ENCODE peak calls at places on chromosomes 4 and X, in four cellular contexts. One of them, this sample, is unnamed.

GRCh38 chr4:184395451-184395917 is 78.9 kb downstream of the IRF2 start:
- DNase-seq in mammary epithelial cell: no peak
- DNase-seq in NCI-H2029: no peak
- DNase-seq in cardiac muscle cell: no peak
- DNase-seq in this sample: no peak

GRCh38 chr4:78529569-78530209 is 21.9 kb upstream of the ANXA3 start:
- DNase-seq in mammary epithelial cell: peak; percentile 72
- DNase-seq in NCI-H2029: no peak
- DNase-seq in cardiac muscle cell: peak; percentile 46
- DNase-seq in this sample: no peak

GRCh38 chrX:44898411-44899221 is 25.6 kb downstream of the KDM6A start:
- DNase-seq in mammary epithelial cell: peak; percentile 33
- DNase-seq in NCI-H2029: peak; percentile 45
- DNase-seq in cardiac muscle cell: peak; percentile 40
- DNase-seq in this sample: no peak

GRCh38 chr4:2007804-2008670 is 737 bp downstream of the NELFA start:
- DNase-seq in mammary epithelial cell: no peak
- DNase-seq in NCI-H2029: no peak
- DNase-seq in cardiac muscle cell: peak; percentile 12
- DNase-seq in this sample: no peak

GRCh38 chrX:67563469-67564448 is 19.9 kb downstream of the AR start:
- DNase-seq in mammary epithelial cell: no peak
- DNase-seq in NCI-H2029: no peak
- DNase-seq in cardiac muscle cell: peak; percentile 74
- DNase-seq in this sample: peak; percentile 58

GRCh38 chrX:48569958-48570357 is 4.3 kb upstream of the RBM3 start:
- DNase-seq in mammary epithelial cell: peak; percentile 36
- DNase-seq in NCI-H2029: no peak
- DNase-seq in cardiac muscle cell: no peak
- DNase-seq in this sample: no peak

GRCh38 chrX:73877687-73878086 is 314.7 kb downstream of the CHIC1 start:
- DNase-seq in mammary epithelial cell: no peak
- DNase-seq in NCI-H2029: no peak
- DNase-seq in cardiac muscle cell: no peak
- DNase-seq in this sample: no peak

GRCh38 chrX:13482764-13483552 is 86.4 kb upstream of the EGFL6 start:
- DNase-seq in mammary epithelial cell: no peak
- DNase-seq in NCI-H2029: no peak
- DNase-seq in cardiac muscle cell: no peak
- DNase-seq in this sample: no peak

GRCh38 chrX:40097101-40097491 is 662 bp downstream of the BCOR start:
- DNase-seq in mammary epithelial cell: no peak
- DNase-seq in NCI-H2029: no peak
- DNase-seq in cardiac muscle cell: peak; percentile 25
- DNase-seq in this sample: no peak

GRCh38 chr4:104969394-104970066 is 177.1 kb upstream of the TET2 start:
- DNase-seq in mammary epithelial cell: peak; percentile 7
- DNase-seq in NCI-H2029: no peak
- DNase-seq in cardiac muscle cell: no peak
- DNase-seq in this sample: peak; percentile 63

GRCh38 chr4:71607109-71607508 is 176.8 kb downstream of the GC start:
- DNase-seq in mammary epithelial cell: no peak
- DNase-seq in NCI-H2029: no peak
- DNase-seq in cardiac muscle cell: no peak
- DNase-seq in this sample: no peak

GRCh38 chrX:39582091-39582490 is 515.7 kb downstream of the BCOR start:
- DNase-seq in mammary epithelial cell: peak; percentile 27
- DNase-seq in NCI-H2029: peak; percentile 52
- DNase-seq in cardiac muscle cell: peak; percentile 40
- DNase-seq in this sample: peak; percentile 37

GRCh38 chr4:153222162-153222789 is 18.0 kb downstream of the TRIM2 start:
- DNase-seq in mammary epithelial cell: peak; percentile 73
- DNase-seq in NCI-H2029: no peak
- DNase-seq in cardiac muscle cell: peak; percentile 80
- DNase-seq in this sample: no peak

GRCh38 chrX:119062750-119063374 is 9.9 kb upstream of the CT47C1 start:
- DNase-seq in mammary epithelial cell: no peak
- DNase-seq in NCI-H2029: peak; percentile 32
- DNase-seq in cardiac muscle cell: peak; percentile 56
- DNase-seq in this sample: no peak

GRCh38 chr4:36394352-36394903 is 113.0 kb downstream of the DTHD1 start:
- DNase-seq in mammary epithelial cell: no peak
- DNase-seq in NCI-H2029: no peak
- DNase-seq in cardiac muscle cell: no peak
- DNase-seq in this sample: no peak

GRCh38 chrX:153446950-153447580 is 1.2 kb upstream of the TREX2 start:
- DNase-seq in mammary epithelial cell: no peak
- DNase-seq in NCI-H2029: no peak
- DNase-seq in cardiac muscle cell: no peak
- DNase-seq in this sample: no peak

GRCh38 chr4:26866203-26866602 is 5.6 kb downstream of the STIM2 start:
- DNase-seq in mammary epithelial cell: no peak
- DNase-seq in NCI-H2029: no peak
- DNase-seq in cardiac muscle cell: no peak
- DNase-seq in this sample: no peak

GRCh38 chr4:85050736-85051135 is 84.2 kb upstream of the WDFY3 start:
- DNase-seq in mammary epithelial cell: no peak
- DNase-seq in NCI-H2029: no peak
- DNase-seq in cardiac muscle cell: no peak
- DNase-seq in this sample: no peak

GRCh38 chrX:11792461-11793421 is 34.7 kb downstream of the MSL3 start:
- DNase-seq in mammary epithelial cell: no peak
- DNase-seq in NCI-H2029: peak; percentile 24
- DNase-seq in cardiac muscle cell: peak; percentile 7
- DNase-seq in this sample: no peak

GRCh38 chrX:36445576-36445975 is 526.0 kb downstream of the CFAP47 start:
- DNase-seq in mammary epithelial cell: no peak
- DNase-seq in NCI-H2029: no peak
- DNase-seq in cardiac muscle cell: no peak
- DNase-seq in this sample: no peak

GRCh38 chrX:42497356-42497755 is 280.6 kb downstream of the PPP1R2C start:
- DNase-seq in mammary epithelial cell: no peak
- DNase-seq in NCI-H2029: no peak
- DNase-seq in cardiac muscle cell: no peak
- DNase-seq in this sample: no peak

GRCh38 chr4:30429813-30430466 is 290.2 kb upstream of the PCDH7 start:
- DNase-seq in mammary epithelial cell: peak; percentile 46
- DNase-seq in NCI-H2029: no peak
- DNase-seq in cardiac muscle cell: peak; percentile 72
- DNase-seq in this sample: no peak

GRCh38 chrX:77003956-77004355 is 443.2 kb upstream of the FGF16 start:
- DNase-seq in mammary epithelial cell: no peak
- DNase-seq in NCI-H2029: no peak
- DNase-seq in cardiac muscle cell: no peak
- DNase-seq in this sample: no peak

This sample was measured in epithelial cell of proximal tubule.